ENCODE peak calls at places on chromosomes 12 and 14, in ten cellular contexts. Y is stimulated activated CD8-positive, alpha-beta memory T cell treated with anti-CD3 and anti-CD28 coated beads, Interleukin-2, amount 100 ng/mL, for 1 hour; P is cerebellar cortex; G is adrenal gland; R is RWPE1; Q is left lung; N is SHP77 treated with DMSO at 0.1 percent for 48 hours; V is nephron progenitor cell; I is gastrocnemius medialis; M is COR-L47. F is an unnamed sample.

GRCh38 chr12:25714219-25714984 is 161.3 kb upstream of the LMNTD1 start:
- DNase-seq in Y (no peak), V (no peak), P (no peak), M (no peak), N (no peak), R (no peak), Q (no peak), I (no peak), G (no peak), F (no peak)

GRCh38 chr12:21413369-21414277 is 23.8 kb upstream of the PYROXD1 start:
- DNase-seq in G (no peak), Y (no peak), V (no peak), P (no peak), N (no peak), R (no peak), M (no peak), I (no peak), Q (no peak), F (no peak)

GRCh38 chr14:70663707-70664179 is 22.0 kb downstream of the TTC9 start:
- DNase-seq in Y (no peak), G (peak; percentile 55), P (no peak), I (no peak), R (no peak), N (no peak), V (no peak), M (no peak), Q (no peak), F (no peak)

GRCh38 chr14:90111895-90112534 is 50.2 kb downstream of the KCNK13 start:
- DNase-seq in G (no peak), R (peak; percentile 83), V (no peak), Q (no peak), I (no peak), Y (no peak), N (no peak), P (no peak), M (no peak), F (peak; percentile 66)

GRCh38 chr14:50964683-50965390 is 20.6 kb upstream of the PYGL start:
- DNase-seq in G (peak; percentile 88), V (no peak), Q (peak; percentile 67), Y (no peak), R (peak; percentile 18), I (no peak), P (peak; percentile 40), N (no peak), M (peak; percentile 67), F (peak; percentile 93)

GRCh38 chr14:50659327-50659974 is 8.7 kb downstream of the SAV1 start:
- DNase-seq in G (peak; percentile 62), M (peak; percentile 0), N (no peak), I (no peak), P (no peak), V (no peak), Y (no peak), R (no peak), Q (no peak), F (no peak)

GRCh38 chr12:31343139-31343538 is 17.2 kb upstream of the SINHCAF start:
- DNase-seq in R (no peak), N (no peak), P (no peak), I (no peak), G (no peak), M (no peak), Y (no peak), V (no peak), Q (no peak), F (no peak)

GRCh38 chr12:107109726-107110518 is 16.6 kb upstream of the CRY1 start:
- DNase-seq in Q (no peak), Y (no peak), P (no peak), N (no peak), V (no peak), M (no peak), R (no peak), G (no peak), I (no peak), F (no peak)

GRCh38 chr12:63403256-63403655 is 252.3 kb upstream of the AVPR1A start:
- DNase-seq in Y (no peak), V (no peak), Q (no peak), M (no peak), P (no peak), G (no peak), N (no peak), I (no peak), R (no peak), F (no peak)

GRCh38 chr14:97283450-97284230 is 486.5 kb downstream of the VRK1 start:
- DNase-seq in R (no peak), M (no peak), P (no peak), I (no peak), Q (no peak), V (no peak), G (no peak), N (no peak), Y (no peak), F (no peak)

GRCh38 chr12:60501124-60501729 is 905.4 kb downstream of the SLC16A7 start:
- DNase-seq in Q (no peak), N (no peak), G (no peak), M (peak; percentile 6), R (no peak), P (no peak), I (no peak), V (no peak), Y (no peak), F (no peak)

GRCh38 chr12:62459976-62460375 is 6.7 kb upstream of the MON2 start:
- DNase-seq in V (no peak), I (no peak), M (no peak), G (no peak), R (no peak), Q (no peak), Y (no peak), N (no peak), P (no peak), F (no peak)

GRCh38 chr14:23372509-23372908 is at the start of gene IL25:
- DNase-seq in Y (no peak), Q (no peak), G (no peak), N (no peak), I (no peak), R (no peak), V (no peak), M (no peak), P (no peak), F (no peak)

GRCh38 chr14:103772078-103772712 is 56.6 kb downstream of the ZFYVE21 start:
- DNase-seq in Q (no peak), P (no peak), R (no peak), V (no peak), G (no peak), M (no peak), N (no peak), Y (no peak), I (no peak), F (no peak)

GRCh38 chr12:47772094-47772660 is 861 bp upstream of the SLC48A1 start:
- DNase-seq in N (peak; percentile 21), P (no peak), M (no peak), I (no peak), Q (no peak), Y (no peak), V (no peak), G (no peak), R (no peak), F (no peak)

GRCh38 chr14:48747683-48748082 is 838.5 kb downstream of the RPS29 start:
- DNase-seq in Q (no peak), M (no peak), P (no peak), Y (no peak), V (no peak), I (no peak), N (no peak), R (no peak), G (no peak), F (no peak)

GRCh38 chr14:104751539-104752337 is 1.2 kb upstream of the SIVA1 start:
- DNase-seq in V (no peak), I (no peak), R (no peak), N (no peak), P (no peak), G (no peak), Q (no peak), M (no peak), Y (no peak), F (no peak)

GRCh38 chr12:120231316-120232011 is 30.6 kb upstream of the RPLP0 start:
- DNase-seq in R (peak; percentile 94), N (no peak), Q (peak; percentile 70), Y (peak; percentile 48), P (peak; percentile 80), V (no peak), M (peak; percentile 16), G (peak; percentile 86), I (no peak), F (peak; percentile 78)

F was measured in epithelial cell of prostate.